ENCODE peak calls at places on chromosomes 11 and 22, in ten cellular contexts. T, O, V, A, B, P, J, Q, Z and C are unnamed samples.

GRCh38 chr11:118921121-118921928 is 4.4 kb downstream of the BCL9L start:
- DNase-seq in J (no peak), P (no peak), A (peak; percentile 92), O (no peak), B (peak; percentile 93), T (no peak), Q (peak; percentile 68), V (peak; percentile 87), Z (no peak), C (no peak)

GRCh38 chr11:125166347-125166841 is 1.8 kb downstream of the PKNOX2 start:
- DNase-seq in Q (peak; percentile 24), T (no peak), J (no peak), P (no peak), Z (no peak), V (no peak), O (no peak), A (no peak), B (no peak), C (no peak)

GRCh38 chr11:119673389-119674336 is 55.3 kb downstream of the NECTIN1 start:
- DNase-seq in P (no peak), A (no peak), Z (no peak), B (no peak), T (no peak), V (no peak), O (peak; percentile 33), Q (no peak), J (no peak), C (no peak)

GRCh38 chr11:68682531-68682931 is 1.8 kb upstream of the GAL start:
- DNase-seq in Q (no peak), A (peak; percentile 22), J (no peak), P (no peak), Z (no peak), V (peak; percentile 51), B (peak; percentile 45), T (no peak), O (no peak), C (no peak)

GRCh38 chr11:128687321-128687720 is 6.6 kb upstream of the FLI1 start:
- DNase-seq in B (no peak), A (no peak), O (no peak), P (no peak), T (no peak), Z (peak; percentile 37), V (peak; percentile 74), Q (no peak), J (no peak), C (no peak)

GRCh38 chr11:44899959-44900358 is 50.7 kb downstream of the TP53I11 start:
- DNase-seq in P (no peak), T (no peak), A (no peak), V (no peak), B (no peak), O (peak; percentile 43), J (peak; percentile 33), Z (no peak), Q (no peak), C (peak; percentile 32)

GRCh38 chr22:50715776-50716175 is 22.2 kb upstream of the ACR start:
- DNase-seq in T (no peak), P (no peak), Q (no peak), Z (no peak), J (no peak), A (no peak), B (no peak), O (no peak), V (no peak), C (no peak)

GRCh38 chr22:47071078-47071811 is 308.8 kb downstream of the TBC1D22A start:
- DNase-seq in J (no peak), O (no peak), Z (no peak), B (no peak), P (no peak), Q (no peak), T (no peak), A (peak; percentile 20), V (no peak), C (no peak)

GRCh38 chr11:132217856-132218255 is 847.4 kb downstream of the NTM start:
- DNase-seq in J (no peak), Q (no peak), B (no peak), Z (no peak), T (no peak), A (no peak), V (no peak), O (no peak), P (no peak), C (no peak)

GRCh38 chr22:19402642-19403191 is 28.8 kb downstream of the HIRA start:
- DNase-seq in V (no peak), A (peak; percentile 4), J (no peak), B (no peak), P (no peak), O (no peak), T (no peak), Z (no peak), Q (no peak), C (no peak)

GRCh38 chr11:13358871-13359270 is 81.3 kb downstream of the BMAL1 start:
- DNase-seq in V (no peak), O (no peak), Q (no peak), T (no peak), B (no peak), J (no peak), P (no peak), A (no peak), Z (no peak), C (no peak)

GRCh38 chr11:101914737-101915426 is at the start of gene CEP126:
- DNase-seq in T (peak; percentile 68), B (peak; percentile 98), J (peak; percentile 81), O (peak; percentile 95), Z (peak; percentile 91), A (peak; percentile 87), V (peak; percentile 97), Q (peak; percentile 94), P (peak; percentile 96), C (peak; percentile 59)

GRCh38 chr11:5476184-5476819 is 12.2 kb upstream of the OR52D1 start:
- DNase-seq in A (no peak), J (peak; percentile 7), T (no peak), V (no peak), Q (no peak), B (no peak), P (no peak), Z (peak; percentile 4), O (peak; percentile 34), C (no peak)

GRCh38 chr11:72085836-72086475 is 5.3 kb downstream of the LRRC51 start:
- DNase-seq in P (no peak), J (no peak), B (no peak), Z (no peak), T (no peak), V (no peak), O (no peak), Q (no peak), A (no peak), C (no peak)

GRCh38 chr11:13837286-13837685 is 125.2 kb upstream of the SPON1 start:
- DNase-seq in Z (no peak), B (no peak), A (no peak), T (no peak), P (no peak), J (no peak), O (no peak), V (no peak), Q (no peak), C (no peak)

GRCh38 chr22:27614291-27615007 is 187.1 kb downstream of the MN1 start:
- DNase-seq in Q (no peak), P (no peak), T (no peak), J (no peak), B (no peak), V (no peak), A (no peak), Z (no peak), O (no peak), C (no peak)

GRCh38 chr22:27610863-27611786 is 190.4 kb downstream of the MN1 start:
- DNase-seq in O (no peak), A (no peak), Q (no peak), P (no peak), T (no peak), Z (no peak), B (no peak), J (no peak), V (no peak), C (no peak)

GRCh38 chr22:27615408-27615807 is 186.1 kb downstream of the MN1 start:
- DNase-seq in V (no peak), Z (no peak), Q (no peak), P (no peak), T (no peak), A (no peak), O (no peak), J (no peak), B (no peak), C (no peak)

GRCh38 chr22:27612075-27612474 is 189.5 kb downstream of the MN1 start:
- DNase-seq in O (no peak), Q (no peak), J (no peak), V (no peak), Z (no peak), T (no peak), B (no peak), A (no peak), P (no peak), C (no peak)

GRCh38 chr22:27613099-27614089 is 188.2 kb downstream of the MN1 start:
- DNase-seq in O (no peak), Z (no peak), V (no peak), T (no peak), A (no peak), J (no peak), P (no peak), Q (no peak), B (no peak), C (no peak)
- H3K4me3 ChIP-seq in O (no peak overlapping the region), Z (no peak overlapping the region), V (no peak overlapping the region), T (no peak overlapping the region), A (no peak overlapping the region), J (no peak overlapping the region), P (no peak overlapping the region), Q (peak overlapping the region; percentile 53), B (peak overlapping the region; percentile 70), C (no peak overlapping the region)

GRCh38 chr22:37330200-37331033 is 48.1 kb downstream of the CYTH4 start:
- DNase-seq in Q (no peak), Z (peak; percentile 82), B (no peak), J (peak; percentile 89), V (peak; percentile 77), P (no peak), A (no peak), O (peak; percentile 45), T (no peak), C (no peak)
- TF ChIP-seq CTCF in Q (no peak), Z (peak; percentile 72), B (no peak), J (peak; percentile 51), V (no peak), P (no peak), A (no peak), O (peak; percentile 23), T (no peak), C (no peak)

GRCh38 chr11:75431533-75432525 is 1.2 kb downstream of the KLHL35 start:
- DNase-seq in Q (no peak), T (no peak), Z (no peak), A (no peak), P (no peak), V (no peak), O (no peak), B (no peak), J (no peak), C (no peak)
- H3K4me3 ChIP-seq in Q (no peak overlapping the region), T (no peak overlapping the region), Z (peak overlapping the region; percentile 57), A (no peak overlapping the region), P (no peak overlapping the region), V (no peak overlapping the region), O (no peak overlapping the region), B (no peak overlapping the region), J (no peak overlapping the region), C (peak overlapping the region; percentile 53)

GRCh38 chr11:59629996-59630395 is 14.4 kb upstream of the OSBP start:
- DNase-seq in P (no peak), V (no peak), O (no peak), A (no peak), Q (no peak), T (no peak), J (no peak), Z (no peak), B (no peak), C (no peak)
- TF ChIP-seq CTCF in P (no peak), V (no peak), O (no peak), A (no peak), Q (no peak), T (no peak), J (no peak), Z (no peak), B (no peak), C (no peak)